ENCODE peak calls at places on chromosomes 12 and 14, in six cellular contexts. S is IMR-90, V is H9, Q is trophoblast cell, O is H1, T is neuronal stem cell. R is an unnamed sample.

GRCh38 chr14:104138098-104138890 is at the start of gene KIF26A:
- DNase-seq in V (peak), T (peak), Q (peak), S (no peak), O (peak), R (peak)

GRCh38 chr12:116194935-116195431 is 82.5 kb downstream of the MED13L start:
- DNase-seq in Q (no peak), O (no peak), T (no peak), V (no peak), S (no peak), R (no peak)

GRCh38 chr12:123120452-123121166 is 30.3 kb downstream of the PITPNM2 start:
- DNase-seq in V (no peak), S (no peak), O (no peak), Q (peak), T (no peak), R (no peak)

GRCh38 chr12:97701901-97702300 is 239.3 kb downstream of the RMST start:
- DNase-seq in V (no peak), O (no peak), T (no peak), Q (peak), S (no peak), R (no peak)

GRCh38 chr12:105025890-105026289 is 39.8 kb downstream of the NOPCHAP1 start:
- DNase-seq in Q (no peak), T (no peak), O (no peak), V (no peak), S (peak), R (no peak)

GRCh38 chr12:105227879-105228278 is 8.1 kb downstream of the APPL2 start:
- DNase-seq in V (no peak), O (no peak), S (peak), T (no peak), Q (no peak), R (no peak)

GRCh38 chr12:32240833-32241232 is 134.2 kb downstream of the BICD1 start:
- DNase-seq in T (no peak), V (no peak), S (peak), O (no peak), Q (no peak), R (no peak)

GRCh38 chr12:92108651-92109050 is 37.0 kb downstream of the BTG1 start:
- DNase-seq in Q (no peak), O (no peak), S (peak), T (no peak), V (no peak), R (peak)

GRCh38 chr14:91373591-91374245 is 43.9 kb downstream of the CCDC88C start:
- DNase-seq in V (no peak), S (no peak), O (no peak), T (no peak), Q (no peak), R (no peak)

GRCh38 chr12:911191-911826 is 38.2 kb downstream of the RAD52 start:
- DNase-seq in T (no peak), S (no peak), V (no peak), O (no peak), Q (no peak), R (no peak)

GRCh38 chr12:30908389-30909087 is 18.0 kb upstream of the TSPAN11 start:
- DNase-seq in Q (no peak), O (no peak), V (no peak), S (peak), T (no peak), R (peak)

GRCh38 chr12:11836282-11836963 is 186.9 kb downstream of the ETV6 start:
- DNase-seq in O (no peak), S (no peak), V (peak), Q (peak), T (no peak), R (peak)

GRCh38 chr12:131095826-131096680 is 142.3 kb downstream of the ADGRD1 start:
- DNase-seq in T (no peak), O (no peak), S (no peak), V (peak), Q (no peak), R (no peak)

GRCh38 chr12:53299101-53299453 is 418 bp upstream of the MYG1 start:
- DNase-seq in S (peak), V (no peak), Q (peak), O (no peak), T (no peak), R (peak)

GRCh38 chr14:99327458-99328250 is 55.7 kb upstream of the BCL11B start:
- DNase-seq in Q (peak), V (peak), S (no peak), T (no peak), O (peak), R (no peak)

GRCh38 chr14:68824517-68825347 is 31.9 kb upstream of the ZFP36L1 start:
- DNase-seq in T (peak), S (peak), O (peak), V (peak), Q (peak), R (peak)

GRCh38 chr14:54665938-54666337 is 99.0 kb downstream of the SAMD4A start:
- DNase-seq in Q (no peak), T (no peak), O (no peak), S (no peak), V (no peak), R (no peak)

GRCh38 chr12:81492131-81492720 is 266.9 kb downstream of the PPFIA2 start:
- DNase-seq in S (no peak), Q (no peak), V (no peak), O (no peak), T (no peak), R (no peak)

GRCh38 chr12:49693931-49694439 is 13.2 kb downstream of the FMNL3 start:
- DNase-seq in V (no peak), S (no peak), O (no peak), Q (peak), T (no peak), R (no peak)

GRCh38 chr12:12853435-12853834 is 37.9 kb upstream of the GPRC5A start:
- DNase-seq in S (no peak), T (no peak), Q (no peak), O (no peak), V (no peak), R (no peak)

GRCh38 chr12:93502802-93503623 is 35.7 kb downstream of the MRPL42 start:
- DNase-seq in O (peak), T (peak), V (no peak), Q (peak), S (peak), R (peak)

GRCh38 chr12:18323159-18323558 is 61.8 kb downstream of the PIK3C2G start:
- DNase-seq in T (no peak), Q (no peak), V (no peak), O (no peak), S (peak), R (peak)

GRCh38 chr14:89607453-89607852 is 190.4 kb upstream of the FOXN3 start:
- DNase-seq in V (no peak), O (no peak), S (peak), Q (no peak), T (no peak), R (no peak)

GRCh38 chr12:67382206-67382871 is 113.2 kb downstream of the CAND1 start:
- DNase-seq in S (peak), Q (no peak), O (no peak), V (no peak), T (no peak), R (no peak)

GRCh38 chr12:131090254-131091210 is 136.8 kb downstream of the ADGRD1 start:
- DNase-seq in Q (no peak), T (no peak), V (peak), S (no peak), O (no peak), R (no peak)

GRCh38 chr12:28415755-28416154 is 225.5 kb downstream of the CCDC91 start:
- DNase-seq in O (no peak), Q (peak), V (no peak), T (no peak), S (peak), R (peak)

GRCh38 chr12:71071466-71072097 is 86.2 kb downstream of the TSPAN8 start:
- DNase-seq in V (no peak), S (no peak), O (no peak), Q (no peak), T (no peak), R (no peak)

GRCh38 chr12:12022306-12022931 is 48.3 kb upstream of the BCL2L14 start:
- DNase-seq in S (no peak), T (no peak), V (no peak), Q (no peak), O (peak), R (no peak)

GRCh38 chr14:68983210-68983609 is 4.1 kb upstream of the ACTN1 start:
- DNase-seq in T (no peak), O (no peak), V (no peak), Q (no peak), S (no peak), R (no peak)

DNA sequence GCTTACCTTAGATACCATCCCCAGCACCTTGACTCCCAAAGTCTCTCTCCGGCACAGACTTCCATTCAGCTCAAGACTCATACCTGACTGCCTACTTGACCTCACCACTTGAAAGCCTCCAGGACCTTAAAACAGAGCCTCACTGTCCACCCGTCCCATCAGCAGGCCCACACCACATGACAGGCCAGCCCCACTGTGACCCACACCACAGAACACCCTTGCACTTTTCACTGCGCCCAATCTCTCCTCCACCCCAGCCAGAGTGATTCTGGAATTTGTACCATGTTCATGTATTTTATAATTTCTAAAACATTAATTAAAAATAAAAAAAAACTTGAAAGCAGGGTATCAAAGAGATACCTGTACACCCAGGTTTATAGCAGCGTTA is 28.0 kb upstream of the PLEKHG6 start:
- DNase-seq in O (no peak), T (no peak), V (no peak), S (no peak), Q (no peak), R (no peak)
- H3K14ac ChIP-seq in O (no peak), T (no peak), V (no peak), S (no peak), Q (peak), R (no peak)

DNA sequence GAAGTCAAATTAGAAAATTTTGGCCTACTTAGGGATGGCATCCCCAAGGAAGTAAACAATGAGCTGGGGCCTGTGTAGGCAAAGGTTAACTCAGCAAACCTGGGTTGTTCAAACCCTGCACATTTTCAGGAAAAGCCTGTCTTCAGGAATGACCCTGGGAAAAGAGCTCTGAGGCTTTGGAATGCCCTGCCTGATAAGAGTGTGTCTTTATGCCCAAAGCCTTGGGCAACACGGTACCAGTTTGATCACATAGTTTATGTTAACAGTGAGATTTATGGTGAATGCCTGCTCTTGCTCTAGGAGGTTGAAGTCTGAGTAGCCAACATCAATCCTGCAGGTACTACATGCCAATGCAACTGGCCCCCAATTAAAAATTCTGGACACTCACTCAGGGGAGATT is 28.2 kb upstream of the STAB2 start:
- DNase-seq in V (no peak), T (no peak), O (no peak), Q (peak), S (no peak), R (no peak)
- H3K14ac ChIP-seq in V (no peak), T (no peak), O (no peak), Q (no peak), S (no peak), R (no peak)

GRCh38 chr12:10052111-10052913 is 21.8 kb downstream of the CLEC9A start:
- DNase-seq in O (no peak), S (no peak), T (no peak), Q (no peak), V (no peak), R (no peak)
- H3K14ac ChIP-seq in O (no peak), S (no peak), T (no peak), Q (no peak), V (no peak), R (no peak)

GRCh38 chr12:89356069-89356665 is 3.9 kb upstream of the DUSP6 start:
- DNase-seq in O (no peak), T (no peak), S (no peak), Q (peak), V (no peak), R (no peak)
- H3K14ac ChIP-seq in O (no peak), T (no peak), S (peak), Q (no peak), V (no peak), R (no peak)

GRCh38 chr14:72801381-72801812 is 92.5 kb downstream of the DPF3 start:
- DNase-seq in S (peak), O (no peak), T (no peak), Q (peak), V (no peak), R (peak)
- H3K14ac ChIP-seq in S (peak), O (no peak), T (no peak), Q (no peak), V (no peak), R (peak)

GRCh38 chr14:83173687-83174086 is 1640.0 kb upstream of the SEL1L start:
- DNase-seq in T (no peak), Q (no peak), V (no peak), O (no peak), S (peak), R (no peak)
- H3K14ac ChIP-seq in T (no peak), Q (no peak), V (no peak), O (no peak), S (no peak), R (no peak)

GRCh38 chr12:21656931-21657335 is 709 bp downstream of the LDHB start:
- DNase-seq in Q (peak), T (peak), O (no peak), S (peak), V (peak), R (peak)

GRCh38 chr12:21651821-21652220 is 5.8 kb downstream of the LDHB start:
- DNase-seq in S (no peak), V (no peak), O (no peak), T (no peak), Q (no peak), R (no peak)

GRCh38 chr12:21659383-21659782 is 1.7 kb upstream of the LDHB start:
- DNase-seq in O (no peak), T (no peak), Q (peak), V (no peak), S (no peak), R (no peak)

GRCh38 chr12:21657336-21658077 is at the start of gene LDHB:
- DNase-seq in T (peak), Q (peak), S (peak), O (peak), V (peak), R (peak)

DNA sequence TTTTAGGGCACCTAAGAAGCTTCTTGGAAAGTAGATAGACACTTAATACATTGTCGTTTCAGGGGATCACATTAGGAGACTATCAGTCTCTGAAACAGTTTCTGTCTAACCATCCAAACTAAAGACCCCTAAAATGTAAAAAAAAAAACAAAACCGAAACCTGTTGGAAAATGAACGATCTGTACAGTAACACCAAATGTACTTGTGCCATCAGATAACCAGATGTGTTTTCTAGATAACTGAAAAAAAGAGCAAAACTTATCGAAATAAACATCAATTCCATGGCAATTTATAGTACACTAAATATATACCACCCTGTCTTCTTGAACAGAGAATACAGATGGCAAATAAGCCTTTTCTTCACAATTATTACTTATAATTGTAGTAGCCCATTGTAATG is 2.0 kb downstream of the LDHB start:
- DNase-seq in T (no peak), V (no peak), S (no peak), Q (no peak), O (no peak), R (no peak)
- H3K14ac ChIP-seq in T (no peak), V (no peak), S (peak), Q (no peak), O (no peak), R (no peak)

DNA sequence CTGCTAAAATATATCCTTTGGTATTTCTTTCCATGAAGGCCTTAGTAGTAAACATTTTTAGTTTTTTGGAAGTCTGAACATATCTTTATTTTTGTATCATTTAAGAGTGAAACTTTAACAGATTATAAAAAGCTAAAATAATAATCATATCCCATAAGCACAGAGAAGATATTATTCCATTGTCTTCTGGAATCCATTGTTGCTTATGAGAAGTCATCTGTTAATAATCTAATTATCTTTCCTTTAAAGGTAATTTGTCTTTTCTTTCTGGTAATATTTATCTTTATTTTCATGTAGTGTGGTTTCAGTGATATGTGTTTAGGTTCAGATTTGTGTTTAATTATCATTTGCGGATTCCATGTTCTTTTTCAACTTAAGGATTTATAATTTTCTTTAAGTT is 261.7 kb downstream of the MSRB3 start:
- DNase-seq in S (no peak), O (no peak), Q (no peak), T (no peak), V (no peak), R (no peak)
- H3K14ac ChIP-seq in S (no peak), O (no peak), Q (no peak), T (no peak), V (no peak), R (no peak)

GRCh38 chr12:129467289-129467688 is 436.5 kb downstream of the TMEM132D start:
- DNase-seq in Q (no peak), T (no peak), V (no peak), S (no peak), O (no peak), R (no peak)
- H3K14ac ChIP-seq in Q (no peak), T (no peak), V (no peak), S (no peak), O (no peak), R (no peak)

R was measured in mesenchymal stem cell.